ENCODE peak calls at places on chromosomes 1 and 21, in four cellular contexts. B is KBM-7, O is T-helper 2 cell, R is DMS79. Y is an unnamed sample.
A peak's percentile ranks its signal among the peaks of the same experiment; 100 is the strongest.

GRCh38 chr1:53182111-53182593 is 14.5 kb upstream of the CPT2 start:
- DNase-seq in B (peak; percentile 65), O (peak; percentile 51), R (peak; percentile 16), Y (peak; percentile 86)

GRCh38 chr1:22913421-22913820 is 59.2 kb downstream of the LACTBL1 start:
- DNase-seq in B (no peak), O (no peak), R (no peak), Y (no peak)

GRCh38 chr1:63877816-63878215 is 104.0 kb downstream of the ROR1 start:
- DNase-seq in B (no peak), O (no peak), R (peak; percentile 39), Y (no peak)

GRCh38 chr1:157235307-157235706 is 97.1 kb upstream of the ETV3 start:
- DNase-seq in B (no peak), O (no peak), R (no peak), Y (no peak)

GRCh38 chr1:117606608-117607261 is 887 bp downstream of the TENT5C start:
- DNase-seq in B (peak; percentile 75), O (peak; percentile 23), R (no peak), Y (peak; percentile 79)

GRCh38 chr21:32364801-32365200 is 28.0 kb downstream of the URB1 start:
- DNase-seq in B (no peak), O (no peak), R (no peak), Y (no peak)

GRCh38 chr1:4657920-4658585 is 3.6 kb downstream of the AJAP1 start:
- DNase-seq in B (no peak), O (no peak), R (peak; percentile 15), Y (no peak)

GRCh38 chr1:87279201-87279860 is 49.3 kb upstream of the LMO4 start:
- DNase-seq in B (no peak), O (no peak), R (no peak), Y (no peak)

GRCh38 chr21:41703857-41704501 is 62.9 kb downstream of the RIPK4 start:
- DNase-seq in B (no peak), O (no peak), R (no peak), Y (no peak)

Y was measured in CD8-positive, alpha-beta memory T cell.